ENCODE peak calls at places on chromosomes 6 and 20, in six cellular contexts. X is GM23248, H is PC-3, Q is SK-N-MC, L is GM12878, R is hepatocyte. F is an unnamed sample.

GRCh38 chr6:163738304-163738703 is 323.8 kb downstream of the QKI start:
- DNase-seq in X (no peak), H (no peak), Q (no peak), L (no peak), R (no peak), F (no peak)

GRCh38 chr6:136684483-136684882 is 107.8 kb downstream of the MAP3K5 start:
- DNase-seq in X (peak), H (no peak), Q (no peak), L (no peak), R (no peak), F (no peak)

GRCh38 chr6:5179917-5180316 is 80.8 kb downstream of the LYRM4 start:
- DNase-seq in X (no peak), H (peak), Q (no peak), L (no peak), R (no peak), F (no peak)

GRCh38 chr20:39269031-39269461 is 306.9 kb downstream of the DHX35 start:
- DNase-seq in X (peak), H (peak), Q (no peak), L (no peak), R (peak), F (no peak)

GRCh38 chr20:44092551-44093248 is 94.3 kb downstream of the JPH2 start:
- DNase-seq in X (peak), H (peak), Q (no peak), L (no peak), R (peak), F (no peak)

GRCh38 chr6:90199900-90200299 is 96.7 kb downstream of the BACH2 start:
- DNase-seq in X (peak), H (no peak), Q (no peak), L (no peak), R (no peak), F (no peak)

GRCh38 chr6:38504996-38505395 is 134.7 kb downstream of the BTBD9 start:
- DNase-seq in X (no peak), H (peak), Q (no peak), L (no peak), R (no peak), F (peak)

GRCh38 chr6:16362819-16363589 is 124.6 kb downstream of the GMPR start:
- DNase-seq in X (no peak), H (no peak), Q (no peak), L (no peak), R (no peak), F (no peak)

GRCh38 chr6:47180633-47181032 is 129.1 kb downstream of the TNFRSF21 start:
- DNase-seq in X (peak), H (peak), Q (no peak), L (no peak), R (peak), F (no peak)

GRCh38 chr6:92114091-92114490 is 1305.3 kb downstream of the EPHA7 start:
- DNase-seq in X (no peak), H (no peak), Q (no peak), L (no peak), R (no peak), F (no peak)

GRCh38 chr6:100881707-100882040 is 545 bp upstream of the ASCC3 start:
- DNase-seq in X (peak), H (no peak), Q (no peak), L (no peak), R (no peak), F (no peak)

GRCh38 chr20:50020283-50020682 is 37.5 kb downstream of the SNAI1 start:
- DNase-seq in X (peak), H (peak), Q (no peak), L (no peak), R (no peak), F (no peak)

GRCh38 chr6:100347901-100348550 is 116.7 kb downstream of the SIM1 start:
- DNase-seq in X (peak), H (peak), Q (no peak), L (no peak), R (no peak), F (no peak)

GRCh38 chr6:15447546-15448232 is 201.8 kb downstream of the JARID2 start:
- DNase-seq in X (no peak), H (no peak), Q (no peak), L (no peak), R (no peak), F (no peak)

GRCh38 chr20:56624786-56625681 is 4.1 kb upstream of the TFAP2C start:
- DNase-seq in X (no peak), H (no peak), Q (no peak), L (no peak), R (no peak), F (no peak)
- TF ChIP-seq EZH2 in X (no peak), H (no peak), Q (no peak), L (no peak), R (no peak), F (no peak)

DNA sequence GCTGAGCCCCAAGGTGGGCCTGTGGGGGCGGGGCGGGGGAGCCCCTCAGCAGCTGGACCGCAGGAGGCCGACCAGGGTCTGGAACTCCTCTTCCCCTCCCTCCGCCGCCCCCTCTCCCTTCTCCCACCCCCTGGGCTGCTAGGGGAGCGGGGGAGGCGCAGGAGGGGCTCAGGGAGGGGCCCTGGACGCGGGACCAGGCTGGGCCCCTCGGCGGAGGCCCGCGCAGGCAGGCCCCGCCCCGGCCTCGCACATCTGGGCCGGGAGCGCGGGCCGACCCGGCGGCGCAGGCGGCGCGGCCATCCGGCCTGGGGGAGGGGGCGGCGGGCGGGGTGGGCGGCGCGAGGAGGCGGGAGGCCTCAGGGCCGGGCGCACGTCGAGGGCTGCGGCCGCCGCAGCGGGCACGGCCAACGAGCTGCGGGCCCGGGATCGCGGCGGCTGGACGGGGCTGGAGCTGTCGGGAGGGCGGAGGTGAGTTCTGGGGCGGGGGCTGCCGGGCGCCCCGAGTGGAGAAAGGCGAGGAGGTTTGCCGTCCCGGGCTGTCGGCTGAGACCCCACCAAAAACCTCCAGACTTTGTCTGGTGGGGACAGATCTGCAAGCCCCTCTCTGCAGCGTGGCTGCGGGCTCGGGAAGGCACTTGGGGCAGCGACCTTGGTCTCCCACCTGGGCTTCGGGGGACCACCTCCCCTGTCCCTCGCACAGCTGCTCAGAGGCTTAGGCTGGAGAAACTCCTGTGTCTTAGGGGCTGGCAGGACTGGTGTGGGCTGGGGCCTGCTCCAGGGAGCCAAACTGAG is at the start of gene HSPA12B:
- DNase-seq in X (peak), H (no peak), Q (no peak), L (no peak), R (peak), F (no peak)
- TF ChIP-seq EZH2 in X (peak), H (no peak), Q (no peak), L (no peak), R (no peak), F (peak)

GRCh38 chr6:42103753-42104094 is 38.7 kb downstream of the C6orf132 start:
- DNase-seq in X (no peak), H (no peak), Q (no peak), L (no peak), R (no peak), F (no peak)

GRCh38 chr6:42105714-42106662 is 36.4 kb downstream of the C6orf132 start:
- DNase-seq in X (no peak), H (no peak), Q (no peak), L (no peak), R (peak), F (no peak)

GRCh38 chr6:42104807-42105713 is 37.4 kb downstream of the C6orf132 start:
- DNase-seq in X (no peak), H (no peak), Q (no peak), L (no peak), R (no peak), F (no peak)

GRCh38 chr6:42103218-42103617 is 39.2 kb downstream of the C6orf132 start:
- DNase-seq in X (no peak), H (no peak), Q (no peak), L (no peak), R (no peak), F (no peak)

DNA sequence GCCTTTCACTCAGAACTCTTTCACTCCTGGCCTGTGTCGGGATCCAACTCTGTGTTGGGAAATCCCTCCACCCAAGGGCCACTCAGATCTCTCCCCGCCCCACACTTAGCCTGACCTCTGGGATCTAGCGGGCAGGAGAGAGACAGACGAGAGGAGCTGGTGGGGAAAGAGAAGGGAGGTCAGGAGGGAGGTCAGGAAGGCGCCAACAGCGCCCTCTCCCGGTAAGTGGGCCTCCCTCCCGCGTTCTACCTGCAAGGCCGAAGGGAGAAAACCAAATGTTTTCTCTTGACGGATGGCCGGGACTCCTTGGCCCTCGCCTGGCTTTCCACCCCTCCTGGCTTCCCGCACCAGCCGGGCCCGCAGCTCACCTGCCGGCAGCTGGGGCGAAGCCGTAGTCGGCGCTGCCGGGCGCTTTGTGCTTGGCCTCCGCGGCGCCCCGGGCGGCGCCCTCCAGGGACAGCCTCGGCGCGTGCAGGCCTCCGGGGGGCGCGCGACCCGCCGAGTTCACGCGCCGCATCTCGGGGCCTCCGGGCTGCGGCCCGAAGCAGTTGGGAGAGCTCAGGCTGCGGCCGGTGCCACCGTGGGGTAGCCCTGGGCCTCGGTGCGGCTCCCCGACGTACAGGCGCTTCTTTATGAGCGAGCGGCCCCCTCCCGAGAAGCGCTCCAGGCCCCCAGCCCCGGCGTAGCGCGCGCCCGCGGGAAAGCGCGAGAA is 38.2 kb downstream of the C6orf132 start:
- DNase-seq in X (no peak), H (no peak), Q (no peak), L (peak), R (peak), F (no peak)
- TF ChIP-seq EZH2 in X (no peak), H (no peak), Q (no peak), L (no peak), R (no peak), F (no peak)

DNA sequence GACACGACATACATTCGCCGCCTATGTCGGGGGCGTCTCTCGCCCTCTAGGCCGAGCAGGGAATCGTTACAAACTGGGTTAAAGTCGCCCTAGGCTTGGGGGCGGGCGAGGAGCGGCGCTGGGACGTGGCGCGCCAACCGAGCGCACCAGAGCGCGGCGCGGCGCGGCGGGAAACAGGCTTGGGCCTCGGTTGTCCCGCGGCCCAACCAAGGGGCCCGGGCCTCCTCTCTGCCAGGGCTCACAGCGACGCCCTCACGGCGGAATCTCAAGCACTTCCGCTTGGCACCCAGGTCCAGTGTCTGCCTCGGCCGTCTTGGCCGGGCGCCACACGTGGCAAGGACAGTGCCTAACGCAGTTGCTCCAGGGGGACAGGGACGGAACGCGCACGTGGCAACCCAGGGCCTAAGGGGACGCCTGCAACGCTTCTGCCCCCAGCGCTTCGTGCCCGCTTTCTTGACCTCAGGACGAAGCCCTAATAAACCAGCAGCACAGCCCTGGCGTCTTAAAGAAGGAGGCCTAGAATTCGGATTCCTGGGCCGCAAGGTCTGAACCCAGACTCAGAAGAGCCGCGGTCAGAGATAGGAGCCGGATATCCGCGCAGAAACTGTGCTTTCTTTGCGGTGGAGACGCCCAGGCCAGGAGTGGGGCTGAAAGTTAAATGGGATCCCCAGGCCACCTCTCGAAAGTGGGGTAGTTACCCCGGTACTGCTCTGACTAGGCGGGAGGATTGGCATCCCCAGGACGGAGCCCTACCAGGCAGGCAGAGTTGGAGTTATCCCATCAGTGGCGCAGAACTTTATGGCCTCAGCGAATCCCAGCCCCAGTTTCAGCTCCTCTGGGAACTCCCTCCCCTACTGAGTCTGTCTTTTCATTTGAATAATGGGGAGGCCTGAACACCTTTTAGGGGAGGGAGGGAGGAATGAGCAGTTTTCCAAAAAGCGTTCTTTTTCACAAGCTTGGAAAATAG is 71.7 kb downstream of the NCR2 start:
- DNase-seq in X (no peak), H (no peak), Q (no peak), L (no peak), R (peak), F (no peak)
- TF ChIP-seq EZH2 in X (no peak), H (no peak), Q (no peak), L (no peak), R (peak), F (no peak)

GRCh38 chr20:58228103-58228483 is 360 bp downstream of the ANKRD60 start:
- DNase-seq in X (peak), H (no peak), Q (no peak), L (no peak), R (no peak), F (no peak)
- TF ChIP-seq EZH2 in X (no peak), H (no peak), Q (no peak), L (no peak), R (no peak), F (peak)

DNA sequence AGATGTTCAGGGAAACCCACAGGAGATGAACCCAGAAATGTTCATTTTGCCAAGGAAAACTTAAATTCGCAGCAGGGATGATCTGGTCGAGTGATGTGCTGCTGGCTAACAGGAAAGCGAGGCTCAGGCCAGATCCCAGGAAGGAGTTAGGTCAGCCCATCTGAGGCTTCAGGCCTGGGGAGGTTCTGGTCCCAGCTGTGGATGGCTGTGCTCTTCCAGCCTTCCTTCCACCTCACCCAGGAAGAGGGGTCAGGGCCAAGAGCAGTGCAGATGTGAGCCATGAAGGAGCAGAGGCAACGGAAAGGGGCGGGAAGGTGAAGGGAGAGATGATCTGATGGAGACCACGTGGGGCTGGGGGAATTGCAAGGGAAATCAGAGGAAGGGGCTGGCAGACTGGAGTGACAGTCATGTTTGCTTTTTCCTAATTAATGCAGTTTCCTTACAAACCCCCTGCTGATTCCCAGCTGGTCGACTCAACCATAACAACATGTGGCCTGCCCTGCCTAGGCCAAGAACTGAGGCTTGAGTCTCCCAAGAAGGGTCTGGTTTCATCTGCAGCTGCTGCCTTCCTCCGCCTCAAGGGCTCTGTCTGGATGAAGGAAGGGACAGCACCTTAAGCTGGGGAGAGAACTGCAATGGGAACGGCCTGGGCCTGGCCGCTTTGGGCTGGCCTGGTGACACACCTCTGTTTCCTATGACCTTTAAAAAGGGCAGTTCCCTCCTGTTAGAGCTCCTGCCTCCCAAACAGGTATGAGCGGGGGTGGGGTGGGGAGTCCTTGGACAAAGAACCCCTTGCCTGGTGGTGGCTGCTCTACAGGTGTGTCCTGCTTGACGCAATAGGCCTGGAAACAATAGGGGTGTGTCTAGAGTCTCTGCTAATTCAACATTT is 7.7 kb upstream of the MRPS18A start:
- DNase-seq in X (no peak), H (no peak), Q (no peak), L (no peak), R (peak), F (no peak)
- TF ChIP-seq EZH2 in X (no peak), H (no peak), Q (no peak), L (no peak), R (no peak), F (no peak)

GRCh38 chr6:10413850-10414765 is 766 bp downstream of the TFAP2A start:
- DNase-seq in X (peak), H (peak), Q (no peak), L (no peak), R (peak), F (no peak)
- TF ChIP-seq EZH2 in X (peak), H (no peak), Q (no peak), L (peak), R (peak), F (no peak)

GRCh38 chr6:10383312-10384063 is 31.4 kb downstream of the TFAP2A start:
- DNase-seq in X (no peak), H (peak), Q (no peak), L (no peak), R (no peak), F (no peak)

GRCh38 chr6:10381830-10382208 is 33.1 kb downstream of the TFAP2A start:
- DNase-seq in X (no peak), H (no peak), Q (no peak), L (no peak), R (no peak), F (no peak)

GRCh38 chr6:10382728-10383127 is 32.1 kb downstream of the TFAP2A start:
- DNase-seq in X (no peak), H (no peak), Q (no peak), L (no peak), R (no peak), F (no peak)

GRCh38 chr6:10381133-10381829 is 33.6 kb downstream of the TFAP2A start:
- DNase-seq in X (no peak), H (no peak), Q (no peak), L (no peak), R (peak), F (no peak)

GRCh38 chr6:10382322-10382721 is 32.6 kb downstream of the TFAP2A start:
- DNase-seq in X (no peak), H (no peak), Q (no peak), L (no peak), R (no peak), F (no peak)
- TF ChIP-seq EZH2 in X (no peak), H (no peak), Q (no peak), L (no peak), R (no peak), F (no peak)